ENCODE peak calls at places on chromosomes 16 and 17, in five cellular contexts. R, G, P, A and E are unnamed samples.

GRCh38 chr16:28596840-28597691 is at the start of gene SULT1A2:
- DNase-seq in A (peak), G (peak), R (no peak), P (no peak), E (no peak)

GRCh38 chr16:22648941-22649340 is 138.2 kb downstream of the NPIPB5 start:
- DNase-seq in G (no peak), A (no peak), P (no peak), R (no peak), E (no peak)

GRCh38 chr16:56918467-56919012 is 13.4 kb upstream of the HERPUD1 start:
- DNase-seq in G (no peak), P (no peak), R (no peak), A (no peak), E (no peak)

GRCh38 chr16:9384141-9384540 is 292.7 kb downstream of the HAPSTR1 start:
- DNase-seq in R (no peak), P (no peak), A (no peak), G (no peak), E (no peak)

GRCh38 chr17:48605991-48606891 is 1.5 kb upstream of the HOXB6 start:
- DNase-seq in R (no peak), A (no peak), G (no peak), P (no peak), E (no peak)

GRCh38 chr17:5097101-5097834 is 14.4 kb downstream of the ZNF232 start:
- DNase-seq in R (peak), P (peak), A (peak), G (no peak), E (no peak)

GRCh38 chr16:29126057-29126494 is 141.2 kb downstream of the LAT start:
- DNase-seq in G (no peak), A (peak), R (no peak), P (no peak), E (no peak)

GRCh38 chr16:79415983-79416641 is 184.4 kb downstream of the MAF start:
- DNase-seq in G (no peak), A (no peak), R (no peak), P (peak), E (no peak)

GRCh38 chr16:89920723-89921122 is 2.1 kb downstream of the MC1R start:
- DNase-seq in R (no peak), G (no peak), P (no peak), A (no peak), E (no peak)

GRCh38 chr16:52786105-52786504 is 239.2 kb upstream of the TOX3 start:
- DNase-seq in G (no peak), A (no peak), P (no peak), R (no peak), E (no peak)

GRCh38 chr16:77838597-77839255 is 50.4 kb downstream of the VAT1L start:
- DNase-seq in P (no peak), R (no peak), G (no peak), A (no peak), E (no peak)

GRCh38 chr16:2156025-2156848 is 655 bp downstream of the TRAF7 start:
- DNase-seq in G (no peak), P (no peak), A (no peak), R (no peak), E (no peak)

GRCh38 chr16:56519459-56520250 is at the start of gene BBS2:
- DNase-seq in A (peak), G (peak), R (peak), P (peak), E (peak)

GRCh38 chr17:263773-264172 is 82.3 kb upstream of the DOC2B start:
- DNase-seq in A (no peak), P (no peak), G (no peak), R (peak), E (no peak)

GRCh38 chr16:165539-166374 is at the start of gene HBM:
- DNase-seq in G (no peak), P (no peak), R (no peak), A (no peak), E (no peak)
- H3K4me3 ChIP-seq in G (no peak), P (no peak), R (peak), A (no peak), E (peak)

GRCh38 chr16:11672206-11673090 is 4.2 kb downstream of the SNN start:
- DNase-seq in G (no peak), A (peak), R (no peak), P (peak), E (no peak)
- H3K4me3 ChIP-seq in G (no peak), A (no peak), R (no peak), P (no peak), E (no peak)

GRCh38 chr17:82035956-82036633 is 1.4 kb downstream of the DCXR start:
- DNase-seq in G (no peak), P (no peak), A (no peak), R (no peak), E (no peak)
- H3K4me3 ChIP-seq in G (peak), P (peak), A (peak), R (peak), E (peak)

GRCh38 chr16:81748476-81749198 is 30.5 kb upstream of the PLCG2 start:
- DNase-seq in P (no peak), A (no peak), R (no peak), G (no peak), E (no peak)
- H3K4me3 ChIP-seq in P (no peak), A (no peak), R (no peak), G (no peak), E (no peak)

GRCh38 chr17:50141026-50141749 is 9.3 kb downstream of the PPP1R9B start:
- DNase-seq in A (no peak), G (no peak), P (no peak), R (no peak), E (no peak)
- H3K4me3 ChIP-seq in A (no peak), G (no peak), P (peak), R (no peak), E (no peak)

GRCh38 chr16:49492896-49493620 is 119.5 kb downstream of the C16orf78 start:
- DNase-seq in G (no peak), A (no peak), R (peak), P (no peak), E (no peak)

GRCh38 chr16:49491736-49492089 is 118.1 kb downstream of the C16orf78 start:
- DNase-seq in P (no peak), G (no peak), A (peak), R (peak), E (no peak)

GRCh38 chr16:49493836-49494235 is 120.2 kb downstream of the C16orf78 start:
- DNase-seq in G (no peak), A (no peak), R (peak), P (no peak), E (no peak)

GRCh38 chr16:49491111-49491670 is 117.6 kb downstream of the C16orf78 start:
- DNase-seq in A (no peak), R (peak), P (no peak), G (no peak), E (no peak)

GRCh38 chr16:49492090-49492801 is 118.6 kb downstream of the C16orf78 start:
- DNase-seq in A (no peak), R (peak), P (peak), G (no peak), E (no peak)
- H3K4me3 ChIP-seq in A (no peak), R (peak), P (no peak), G (no peak), E (peak)

DNA sequence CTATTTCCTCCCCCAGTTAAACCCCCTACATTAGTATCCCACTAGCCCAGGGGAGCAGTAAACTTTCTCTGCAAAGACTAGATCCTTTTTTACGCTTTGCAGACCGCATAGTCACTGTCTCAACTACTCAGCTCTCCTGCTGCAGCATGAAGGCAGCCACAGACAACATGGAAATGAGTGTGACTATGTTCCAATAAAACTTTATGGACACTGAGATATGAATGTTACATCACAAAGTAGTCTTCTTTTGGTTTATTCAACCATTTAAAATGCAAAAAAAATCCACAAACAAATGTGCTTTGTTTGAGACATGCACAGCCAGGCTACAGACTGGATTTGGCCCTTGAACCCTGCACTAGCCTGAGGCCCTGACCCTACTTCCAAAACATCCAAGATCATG is 1.9 kb upstream of the RNASEK start:
- DNase-seq in A (no peak), R (no peak), G (no peak), P (no peak), E (no peak)
- H3K4me3 ChIP-seq in A (no peak), R (no peak), G (peak), P (no peak), E (peak)